ENCODE peak calls at places on chromosomes 16 and 17, in eight cellular contexts. One of them, this sample, is unnamed.

GRCh38 chr16:79509221-79509631 is 91.3 kb downstream of the MAF start:
- DNase-seq in HEK293T: no peak
- DNase-seq in ELR: no peak
- DNase-seq in AG10803: no peak
- DNase-seq in Ammon's horn: peak
- DNase-seq in posterior cingulate gyrus: peak
- DNase-seq in NCI-H1092 treated with DMSO at 0.1 percent for 48 hours: peak
- DNase-seq in fibroblast of the conjunctiva: no peak
- DNase-seq in this sample: peak

GRCh38 chr16:11398136-11398535 is 52.9 kb downstream of the RMI2 start:
- DNase-seq in HEK293T: no peak
- DNase-seq in ELR: no peak
- DNase-seq in AG10803: no peak
- DNase-seq in Ammon's horn: no peak
- DNase-seq in posterior cingulate gyrus: no peak
- DNase-seq in NCI-H1092 treated with DMSO at 0.1 percent for 48 hours: no peak
- DNase-seq in fibroblast of the conjunctiva: no peak
- DNase-seq in this sample: no peak

GRCh38 chr17:2517539-2517938 is 5.9 kb upstream of the METTL16 start:
- DNase-seq in HEK293T: no peak
- DNase-seq in ELR: no peak
- DNase-seq in AG10803: no peak
- DNase-seq in Ammon's horn: no peak
- DNase-seq in posterior cingulate gyrus: no peak
- DNase-seq in NCI-H1092 treated with DMSO at 0.1 percent for 48 hours: no peak
- DNase-seq in fibroblast of the conjunctiva: no peak
- DNase-seq in this sample: no peak

GRCh38 chr17:44610331-44610730 is 45.9 kb upstream of the MEIOC start:
- DNase-seq in HEK293T: no peak
- DNase-seq in ELR: no peak
- DNase-seq in AG10803: no peak
- DNase-seq in Ammon's horn: no peak
- DNase-seq in posterior cingulate gyrus: no peak
- DNase-seq in NCI-H1092 treated with DMSO at 0.1 percent for 48 hours: peak
- DNase-seq in fibroblast of the conjunctiva: no peak
- DNase-seq in this sample: no peak

GRCh38 chr16:23869052-23869451 is 33.3 kb downstream of the PRKCB start:
- DNase-seq in HEK293T: no peak
- DNase-seq in ELR: no peak
- DNase-seq in AG10803: no peak
- DNase-seq in Ammon's horn: no peak
- DNase-seq in posterior cingulate gyrus: no peak
- DNase-seq in NCI-H1092 treated with DMSO at 0.1 percent for 48 hours: no peak
- DNase-seq in fibroblast of the conjunctiva: no peak
- DNase-seq in this sample: no peak

GRCh38 chr17:83012873-83013778 is 66.3 kb upstream of the METRNL start:
- DNase-seq in HEK293T: no peak
- DNase-seq in ELR: peak
- DNase-seq in AG10803: peak
- DNase-seq in Ammon's horn: no peak
- DNase-seq in posterior cingulate gyrus: no peak
- DNase-seq in NCI-H1092 treated with DMSO at 0.1 percent for 48 hours: no peak
- DNase-seq in fibroblast of the conjunctiva: peak
- DNase-seq in this sample: no peak

GRCh38 chr16:89982318-89982717 is 33.8 kb downstream of the DEF8 start:
- DNase-seq in HEK293T: no peak
- DNase-seq in ELR: no peak
- DNase-seq in AG10803: no peak
- DNase-seq in Ammon's horn: no peak
- DNase-seq in posterior cingulate gyrus: no peak
- DNase-seq in NCI-H1092 treated with DMSO at 0.1 percent for 48 hours: no peak
- DNase-seq in fibroblast of the conjunctiva: no peak
- DNase-seq in this sample: no peak

GRCh38 chr16:58378401-58378800 is 13.9 kb upstream of the GINS3 start:
- DNase-seq in HEK293T: no peak
- DNase-seq in ELR: peak
- DNase-seq in AG10803: no peak
- DNase-seq in Ammon's horn: no peak
- DNase-seq in posterior cingulate gyrus: no peak
- DNase-seq in NCI-H1092 treated with DMSO at 0.1 percent for 48 hours: no peak
- DNase-seq in fibroblast of the conjunctiva: no peak
- DNase-seq in this sample: no peak

GRCh38 chr16:23700509-23700908 is 12.5 kb downstream of the ERN2 start:
- DNase-seq in HEK293T: no peak
- DNase-seq in ELR: no peak
- DNase-seq in AG10803: no peak
- DNase-seq in Ammon's horn: no peak
- DNase-seq in posterior cingulate gyrus: no peak
- DNase-seq in NCI-H1092 treated with DMSO at 0.1 percent for 48 hours: peak
- DNase-seq in fibroblast of the conjunctiva: no peak
- DNase-seq in this sample: no peak

GRCh38 chr17:28623696-28624095 is 9.7 kb upstream of the RSKR start:
- DNase-seq in HEK293T: no peak
- DNase-seq in ELR: no peak
- DNase-seq in AG10803: no peak
- DNase-seq in Ammon's horn: peak
- DNase-seq in posterior cingulate gyrus: no peak
- DNase-seq in NCI-H1092 treated with DMSO at 0.1 percent for 48 hours: no peak
- DNase-seq in fibroblast of the conjunctiva: no peak
- DNase-seq in this sample: no peak

GRCh38 chr16:59060212-59060611 is 326.1 kb upstream of the GOT2 start:
- DNase-seq in HEK293T: no peak
- DNase-seq in ELR: peak
- DNase-seq in AG10803: peak
- DNase-seq in Ammon's horn: no peak
- DNase-seq in posterior cingulate gyrus: no peak
- DNase-seq in NCI-H1092 treated with DMSO at 0.1 percent for 48 hours: no peak
- DNase-seq in fibroblast of the conjunctiva: no peak
- DNase-seq in this sample: no peak

GRCh38 chr16:13920510-13920818 is 510 bp downstream of the ERCC4 start:
- DNase-seq in HEK293T: no peak
- DNase-seq in ELR: no peak
- DNase-seq in AG10803: no peak
- DNase-seq in Ammon's horn: no peak
- DNase-seq in posterior cingulate gyrus: no peak
- DNase-seq in NCI-H1092 treated with DMSO at 0.1 percent for 48 hours: no peak
- DNase-seq in fibroblast of the conjunctiva: no peak
- DNase-seq in this sample: no peak

GRCh38 chr17:7523033-7523432 is 25.8 kb upstream of the TNFSF12 start:
- DNase-seq in HEK293T: peak
- DNase-seq in ELR: peak
- DNase-seq in AG10803: no peak
- DNase-seq in Ammon's horn: no peak
- DNase-seq in posterior cingulate gyrus: no peak
- DNase-seq in NCI-H1092 treated with DMSO at 0.1 percent for 48 hours: no peak
- DNase-seq in fibroblast of the conjunctiva: no peak
- DNase-seq in this sample: no peak